ENCODE peak calls at places on chromosomes 2 and 18, in six cellular contexts. B is MG63, J is mucosa of descending colon, A is stomach, F is HCT116, P is OCI-LY7. H is an unnamed sample.

GRCh38 chr2:23379220-23379695 is 5.7 kb upstream of the KLHL29 start:
- DNase-seq in B (no peak), J (no peak), A (no peak), F (no peak), P (peak; percentile 9), H (no peak)

GRCh38 chr2:64017811-64018714 is 1.2 kb downstream of the VPS54 start:
- DNase-seq in B (peak; percentile 23), J (peak; percentile 46), A (no peak), F (no peak), P (peak; percentile 39), H (no peak)

GRCh38 chr2:59342166-59342565 is 1101.0 kb upstream of the FANCL start:
- DNase-seq in B (no peak), J (no peak), A (no peak), F (no peak), P (no peak), H (no peak)

GRCh38 chr2:71498261-71498701 is 44.9 kb downstream of the DYSF start:
- DNase-seq in B (peak; percentile 83), J (no peak), A (no peak), F (peak; percentile 64), P (no peak), H (no peak)

GRCh38 chr2:115481842-115482241 is 1039.4 kb downstream of the DPP10 start:
- DNase-seq in B (no peak), J (no peak), A (no peak), F (no peak), P (no peak), H (no peak)

GRCh38 chr2:222076978-222077690 is 221.7 kb downstream of the PAX3 start:
- DNase-seq in B (no peak), J (no peak), A (no peak), F (no peak), P (no peak), H (no peak)

GRCh38 chr2:172242968-172243367 is 140.3 kb upstream of the DLX2 start:
- DNase-seq in B (no peak), J (peak; percentile 69), A (peak; percentile 67), F (no peak), P (no peak), H (no peak)

GRCh38 chr2:237603718-237604362 is 13.3 kb upstream of the RAB17 start:
- DNase-seq in B (no peak), J (peak; percentile 53), A (no peak), F (no peak), P (peak; percentile 24), H (peak; percentile 85)

GRCh38 chr2:64454316-64455030 is 511 bp downstream of the LGALSL start:
- DNase-seq in B (peak; percentile 60), J (peak; percentile 50), A (peak; percentile 65), F (no peak), P (peak; percentile 75), H (peak; percentile 83)

GRCh38 chr2:55581875-55582547 is 35.4 kb downstream of the PPP4R3B start:
- DNase-seq in B (peak; percentile 85), J (no peak), A (no peak), F (no peak), P (no peak), H (no peak)

GRCh38 chr2:226782092-226782713 is 17.4 kb downstream of the IRS1 start:
- DNase-seq in B (no peak), J (no peak), A (no peak), F (no peak), P (no peak), H (no peak)

GRCh38 chr2:105454801-105455485 is 56.1 kb upstream of the FHL2 start:
- DNase-seq in B (peak; percentile 77), J (peak; percentile 67), A (peak; percentile 52), F (peak; percentile 69), P (peak; percentile 31), H (peak; percentile 76)

GRCh38 chr2:215950009-215950408 is 63.3 kb downstream of the MREG start:
- DNase-seq in B (no peak), J (no peak), A (no peak), F (peak; percentile 36), P (peak; percentile 57), H (no peak)

GRCh38 chr2:187529977-187530721 is 24.1 kb downstream of the TFPI start:
- DNase-seq in B (no peak), J (no peak), A (no peak), F (no peak), P (no peak), H (no peak)
- H3K4me3 ChIP-seq in B (no peak overlapping the region), J (no peak overlapping the region), A (no peak overlapping the region), F (no peak overlapping the region), P (no peak overlapping the region), H (no peak overlapping the region)

GRCh38 chr18:35247412-35248249 is 6.8 kb downstream of the ZNF397 start:
- DNase-seq in B (no peak), J (no peak), A (no peak), F (no peak), P (peak; percentile 24), H (no peak)
- H3K9me3 ChIP-seq in B (peaks cover 3% of the 10 kb centered on the region), J (no peaks in the 10 kb centered on the region), A (peaks cover 31% of the 10 kb centered on the region), F (no peaks in the 10 kb centered on the region), P (peaks cover 18% of the 10 kb centered on the region), H (peaks cover 92% of the 10 kb centered on the region)

GRCh38 chr2:9001229-9001628 is 2.3 kb downstream of the MBOAT2 start:
- DNase-seq in B (peak; percentile 73), J (peak; percentile 46), A (no peak), F (no peak), P (no peak), H (no peak)

GRCh38 chr2:9001778-9002177 is 1.7 kb downstream of the MBOAT2 start:
- DNase-seq in B (no peak), J (no peak), A (no peak), F (no peak), P (no peak), H (no peak)

GRCh38 chr2:9003366-9003615 is 193 bp downstream of the MBOAT2 start:
- DNase-seq in B (no peak), J (no peak), A (no peak), F (no peak), P (no peak), H (no peak)

GRCh38 chr2:9002637-9003365 is 683 bp downstream of the MBOAT2 start:
- DNase-seq in B (no peak), J (peak; percentile 31), A (no peak), F (no peak), P (no peak), H (peak; percentile 76)

DNA sequence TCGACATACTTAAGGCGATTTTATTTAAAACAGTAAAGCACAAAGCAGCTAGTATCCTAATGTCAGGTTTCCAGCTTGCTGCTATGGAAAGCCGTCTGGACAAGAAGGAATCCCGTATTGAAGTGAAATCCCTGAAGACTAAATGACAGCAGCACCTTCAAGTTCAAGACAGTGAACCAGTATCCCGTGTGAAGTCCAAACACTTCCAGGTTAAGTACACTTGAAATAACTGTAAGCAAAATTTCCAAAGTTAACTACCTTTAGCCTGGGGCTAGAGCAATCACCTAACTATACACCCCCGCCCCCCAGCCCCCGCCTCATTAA is 1.2 kb downstream of the MBOAT2 start:
- DNase-seq in B (no peak), J (no peak), A (no peak), F (no peak), P (no peak), H (no peak)
- H3K4me3 ChIP-seq in B (peak overlapping the region; percentile 66), J (no peak overlapping the region), A (peak overlapping the region; percentile 76), F (peak overlapping the region; percentile 58), P (no peak overlapping the region), H (peak overlapping the region; percentile 95)

GRCh38 chr18:33901894-33902512 is 322.7 kb downstream of the NOL4 start:
- DNase-seq in B (no peak), J (no peak), A (no peak), F (no peak), P (peak; percentile 43), H (no peak)

GRCh38 chr18:33900638-33901037 is 322.6 kb downstream of the ASXL3 start:
- DNase-seq in B (no peak), J (no peak), A (no peak), F (no peak), P (no peak), H (no peak)

GRCh38 chr18:33906046-33906445 is 318.7 kb downstream of the NOL4 start:
- DNase-seq in B (no peak), J (no peak), A (no peak), F (no peak), P (no peak), H (no peak)
- H3K9me3 ChIP-seq in B (peaks cover 4% of the 10 kb centered on the region), J (peaks cover 18% of the 10 kb centered on the region), A (peaks cover 14% of the 10 kb centered on the region), F (peaks cover 20% of the 10 kb centered on the region), P (peaks cover 37% of the 10 kb centered on the region), H (peaks cover 51% of the 10 kb centered on the region)

GRCh38 chr2:160252278-160252887 is 52.3 kb upstream of the ITGB6 start:
- DNase-seq in B (no peak), J (no peak), A (no peak), F (peak; percentile 34), P (peak; percentile 11), H (no peak)
- H3K4me3 ChIP-seq in B (no peak overlapping the region), J (no peak overlapping the region), A (no peak overlapping the region), F (no peak overlapping the region), P (no peak overlapping the region), H (no peak overlapping the region)

GRCh38 chr2:83229443-83229842 is 1229.6 kb downstream of the SUCLG1 start:
- DNase-seq in B (no peak), J (no peak), A (no peak), F (no peak), P (no peak), H (no peak)

GRCh38 chr2:83238111-83238510 is 1221.0 kb downstream of the SUCLG1 start:
- DNase-seq in B (no peak), J (no peak), A (no peak), F (no peak), P (no peak), H (no peak)

GRCh38 chr2:83233284-83233683 is 1225.8 kb downstream of the SUCLG1 start:
- DNase-seq in B (no peak), J (no peak), A (no peak), F (peak; percentile 4), P (no peak), H (no peak)

DNA sequence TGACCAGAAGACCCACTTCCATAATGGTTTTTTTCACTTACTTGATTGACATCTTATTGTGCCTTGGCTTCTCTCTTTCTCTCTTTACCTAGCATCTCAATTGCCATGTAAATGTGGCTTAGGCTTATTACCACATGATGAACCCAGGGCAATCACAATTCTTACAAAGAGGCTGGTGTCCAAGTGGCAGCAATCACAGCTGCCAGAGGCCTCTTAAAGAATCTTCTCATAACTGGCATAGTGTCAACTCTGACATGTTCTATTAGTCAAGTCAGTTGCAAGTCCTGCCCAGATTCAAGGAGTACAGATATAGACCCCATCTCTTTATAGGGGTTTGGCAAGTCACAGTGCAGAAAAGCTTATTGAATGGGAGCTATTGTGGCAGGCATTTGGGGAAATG is 1224.8 kb downstream of the SUCLG1 start:
- DNase-seq in B (no peak), J (no peak), A (no peak), F (no peak), P (no peak), H (no peak)
- H3K9me3 ChIP-seq in B (no peaks in the 10 kb centered on the region), J (no peaks in the 10 kb centered on the region), A (peaks cover 3% of the 10 kb centered on the region), F (no peaks in the 10 kb centered on the region), P (no peaks in the 10 kb centered on the region), H (no peaks in the 10 kb centered on the region)